ENCODE peak calls at places on chromosome 14, in five cellular contexts. X is fibroblast of pulmonary artery; B is stimulated activated CD8-positive, alpha-beta memory T cell treated with anti-CD3 and anti-CD28 coated beads, Interleukin-2, amount 100 ng/mL, for 48 hours; Y is gastrocnemius medialis; E is cardiac muscle cell. A is an unnamed sample.

GRCh38 chr14:100123618-100124017 is 35.8 kb downstream of the DEGS2 start:
- DNase-seq in B (no peak), Y (no peak), E (no peak), X (no peak), A (no peak)

GRCh38 chr14:72643317-72643801 is 250.5 kb downstream of the DPF3 start:
- DNase-seq in E (peak; percentile 96), Y (no peak), X (peak; percentile 98), B (no peak), A (no peak)

GRCh38 chr14:53409974-53410373 is 256.9 kb upstream of the DDHD1 start:
- DNase-seq in E (no peak), B (no peak), Y (no peak), X (peak; percentile 14), A (no peak)

GRCh38 chr14:94011795-94012194 is 14.3 kb upstream of the OTUB2 start:
- DNase-seq in Y (no peak), B (no peak), X (no peak), E (no peak), A (no peak)

GRCh38 chr14:65226824-65227604 is 124.7 kb upstream of the MAX start:
- DNase-seq in X (peak; percentile 78), Y (no peak), B (no peak), E (peak; percentile 79), A (no peak)

GRCh38 chr14:73613046-73613383 is 698 bp downstream of the ACOT6 start:
- DNase-seq in X (no peak), E (no peak), B (no peak), Y (no peak), A (no peak)

GRCh38 chr14:28630100-28630499 is 136.5 kb upstream of the FOXG1 start:
- DNase-seq in X (no peak), E (no peak), Y (no peak), B (no peak), A (no peak)

GRCh38 chr14:92726135-92726932 is 22.1 kb downstream of the LGMN start:
- DNase-seq in B (no peak), E (peak; percentile 97), X (peak; percentile 94), Y (peak; percentile 29), A (peak; percentile 77)

GRCh38 chr14:65241125-65241752 is 138.9 kb upstream of the MAX start:
- DNase-seq in E (no peak), Y (no peak), X (no peak), B (no peak), A (no peak)

GRCh38 chr14:66254066-66254465 is 232.1 kb upstream of the CCDC196 start:
- DNase-seq in E (no peak), Y (no peak), B (no peak), X (no peak), A (no peak)

GRCh38 chr14:79705126-79705894 is 506.0 kb downstream of the DIO2 start:
- DNase-seq in Y (no peak), X (no peak), E (no peak), B (no peak), A (no peak)

GRCh38 chr14:89304972-89305703 is 111.9 kb downstream of the FOXN3 start:
- DNase-seq in E (peak; percentile 85), X (peak; percentile 77), Y (no peak), B (no peak), A (no peak)

GRCh38 chr14:83196235-83196634 is 1662.6 kb upstream of the SEL1L start:
- DNase-seq in E (no peak), X (no peak), Y (no peak), B (no peak), A (no peak)

GRCh38 chr14:89430271-89430620 is 13.2 kb upstream of the FOXN3 start:
- DNase-seq in E (no peak), B (no peak), Y (no peak), X (no peak), A (no peak)

GRCh38 chr14:26204362-26204953 is 393.4 kb downstream of the NOVA1 start:
- DNase-seq in E (peak; percentile 38), X (peak; percentile 33), Y (no peak), B (no peak), A (no peak)

GRCh38 chr14:32693114-32693513 is 245.6 kb upstream of the NPAS3 start:
- DNase-seq in Y (no peak), E (peak; percentile 52), B (no peak), X (peak; percentile 69), A (no peak)

GRCh38 chr14:56491299-56492285 is 88.0 kb upstream of the TMEM260 start:
- DNase-seq in X (peak; percentile 71), Y (no peak), B (no peak), E (peak; percentile 66), A (no peak)

GRCh38 chr14:62654641-62655040 is 390.6 kb downstream of the KCNH5 start:
- DNase-seq in B (no peak), Y (no peak), X (peak; percentile 54), E (peak; percentile 51), A (no peak)

GRCh38 chr14:95515080-95515489 is 1.4 kb downstream of the SYNE3 start:
- DNase-seq in E (peak; percentile 35), Y (no peak), B (no peak), X (peak; percentile 48), A (no peak)

GRCh38 chr14:57179273-57179672 is 89.4 kb downstream of the EXOC5 start:
- DNase-seq in Y (no peak), E (no peak), X (no peak), B (no peak), A (no peak)

GRCh38 chr14:21109377-21110260 is 8.8 kb downstream of the TMEM253 start:
- DNase-seq in X (no peak), E (no peak), Y (no peak), B (no peak), A (no peak)

GRCh38 chr14:70595443-70596185 is 4.8 kb downstream of the MED6 start:
- DNase-seq in E (no peak), Y (no peak), X (no peak), B (no peak), A (no peak)

GRCh38 chr14:62428429-62429203 is 616.6 kb downstream of the KCNH5 start:
- DNase-seq in E (peak; percentile 53), B (no peak), Y (no peak), X (peak; percentile 77), A (no peak)

GRCh38 chr14:104051092-104051813 is 34.2 kb upstream of the ASPG start:
- DNase-seq in B (no peak), X (no peak), E (no peak), Y (no peak), A (no peak)

GRCh38 chr14:90642239-90642717 is 174.0 kb downstream of the TTC7B start:
- DNase-seq in B (no peak), Y (no peak), E (peak; percentile 67), X (peak; percentile 53), A (no peak)

GRCh38 chr14:39426605-39427004 is 5.6 kb downstream of the FBXO33 start:
- DNase-seq in E (peak; percentile 69), Y (no peak), X (peak; percentile 74), B (no peak), A (no peak)

GRCh38 chr14:54364555-54365415 is 32.0 kb upstream of the CDKN3 start:
- DNase-seq in B (no peak), E (peak; percentile 89), Y (no peak), X (peak; percentile 81), A (no peak)